ENCODE peak calls at places on chromosome 2, in five cellular contexts. G, X, Q, E and Z are unnamed samples.

GRCh38 chr2:83364264-83364663 is 1094.8 kb downstream of the SUCLG1 start:
- DNase-seq in G (no peak), X (peak), Q (no peak), E (no peak), Z (no peak)

GRCh38 chr2:168758970-168759820 is 43.2 kb upstream of the NOSTRIN start:
- DNase-seq in G (no peak), X (peak), Q (no peak), E (peak), Z (peak)

GRCh38 chr2:189515264-189515663 is 65.3 kb downstream of the SLC40A1 start:
- DNase-seq in G (no peak), X (no peak), Q (no peak), E (no peak), Z (no peak)

GRCh38 chr2:191481305-191482075 is 196.4 kb upstream of the NABP1 start:
- DNase-seq in G (no peak), X (no peak), Q (no peak), E (no peak), Z (no peak)

GRCh38 chr2:120992791-120993555 is 257.3 kb downstream of the GLI2 start:
- DNase-seq in G (no peak), X (no peak), Q (no peak), E (no peak), Z (no peak)

GRCh38 chr2:45120546-45120945 is 111.3 kb upstream of the SIX2 start:
- DNase-seq in G (no peak), X (peak), Q (no peak), E (no peak), Z (no peak)

GRCh38 chr2:134124047-134124753 is 129.7 kb upstream of the MGAT5 start:
- DNase-seq in G (no peak), X (no peak), Q (no peak), E (no peak), Z (no peak)

GRCh38 chr2:100819365-100820345 is at the start of gene NPAS2:
- DNase-seq in G (peak), X (peak), Q (peak), E (no peak), Z (peak)

GRCh38 chr2:54360055-54360792 is 95.9 kb upstream of the SPTBN1 start:
- DNase-seq in G (no peak), X (no peak), Q (no peak), E (no peak), Z (no peak)

GRCh38 chr2:70918016-70918415 is 17.7 kb upstream of the ATP6V1B1 start:
- DNase-seq in G (no peak), X (no peak), Q (no peak), E (no peak), Z (no peak)

GRCh38 chr2:70094978-70095832 is 7.9 kb downstream of the PCBP1 start:
- DNase-seq in G (peak), X (peak), Q (peak), E (no peak), Z (no peak)

GRCh38 chr2:75003276-75003675 is 44.8 kb downstream of the POLE4 start:
- DNase-seq in G (no peak), X (no peak), Q (no peak), E (no peak), Z (no peak)

GRCh38 chr2:96764253-96764637 is 3.5 kb downstream of the CNNM4 start:
- DNase-seq in G (no peak), X (peak), Q (no peak), E (no peak), Z (no peak)

GRCh38 chr2:235793163-235793752 is 299.4 kb downstream of the AGAP1 start:
- DNase-seq in G (no peak), X (peak), Q (peak), E (no peak), Z (no peak)

GRCh38 chr2:158997037-158997785 is 28.8 kb downstream of the TANC1 start:
- DNase-seq in G (no peak), X (no peak), Q (no peak), E (no peak), Z (no peak)

GRCh38 chr2:113985554-113986397 is 95.9 kb downstream of the ACTR3 start:
- DNase-seq in G (no peak), X (no peak), Q (no peak), E (no peak), Z (no peak)

GRCh38 chr2:184598313-184599053 is at the start of gene ZNF804A:
- DNase-seq in G (peak), X (peak), Q (peak), E (no peak), Z (no peak)

GRCh38 chr2:235669269-235669831 is 175.5 kb downstream of the AGAP1 start:
- DNase-seq in G (peak), X (peak), Q (peak), E (no peak), Z (peak)

GRCh38 chr2:26526589-26526988 is 48.7 kb upstream of the OTOF start:
- DNase-seq in G (no peak), X (peak), Q (no peak), E (no peak), Z (no peak)

GRCh38 chr2:26752636-26753035 is 11.4 kb upstream of the SLC35F6 start:
- DNase-seq in G (no peak), X (no peak), Q (peak), E (no peak), Z (no peak)

GRCh38 chr2:197888322-197888721 is 83.9 kb downstream of the PLCL1 start:
- DNase-seq in G (no peak), X (no peak), Q (no peak), E (no peak), Z (no peak)

GRCh38 chr2:196783431-196784094 is 15.9 kb downstream of the GTF3C3 start:
- DNase-seq in G (no peak), X (peak), Q (peak), E (no peak), Z (no peak)

GRCh38 chr2:28021898-28022297 is 131.4 kb downstream of the BABAM2 start:
- DNase-seq in G (no peak), X (no peak), Q (no peak), E (no peak), Z (no peak)
- H3K4me3 ChIP-seq in G (no peak), X (no peak), Q (no peak), E (no peak), Z (no peak)

DNA sequence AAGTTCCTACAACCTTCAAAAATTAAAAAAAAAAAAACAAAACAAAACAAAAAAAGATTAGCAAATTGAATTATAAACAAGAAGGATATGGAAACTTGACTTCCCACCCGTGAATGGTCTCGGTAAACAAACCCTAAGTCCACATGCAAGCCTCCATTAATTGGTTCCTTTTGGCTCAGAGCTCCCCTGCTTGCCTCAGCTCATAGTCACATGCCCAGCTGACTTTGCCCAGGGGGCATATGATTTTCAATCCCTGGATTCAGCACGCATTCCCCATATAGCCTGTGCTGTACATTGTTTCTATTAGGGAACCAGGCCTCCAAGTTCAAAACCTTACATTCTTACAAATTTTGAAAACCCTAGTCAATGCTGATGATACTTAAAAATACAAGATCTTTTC is 95.0 kb downstream of the PID1 start:
- DNase-seq in G (no peak), X (no peak), Q (no peak), E (no peak), Z (no peak)
- H3K4me3 ChIP-seq in G (no peak), X (no peak), Q (no peak), E (no peak), Z (no peak)

GRCh38 chr2:144517825-144518699 is 1.9 kb downstream of the ZEB2 start:
- DNase-seq in G (no peak), X (peak), Q (no peak), E (no peak), Z (no peak)

GRCh38 chr2:144518744-144519596 is 949 bp downstream of the ZEB2 start:
- DNase-seq in G (no peak), X (no peak), Q (no peak), E (no peak), Z (no peak)

GRCh38 chr2:144519934-144520717 is at the start of gene ZEB2:
- DNase-seq in G (peak), X (peak), Q (peak), E (no peak), Z (no peak)

GRCh38 chr2:144520718-144521487 is 984 bp upstream of the ZEB2 start:
- DNase-seq in G (no peak), X (no peak), Q (no peak), E (no peak), Z (no peak)

DNA sequence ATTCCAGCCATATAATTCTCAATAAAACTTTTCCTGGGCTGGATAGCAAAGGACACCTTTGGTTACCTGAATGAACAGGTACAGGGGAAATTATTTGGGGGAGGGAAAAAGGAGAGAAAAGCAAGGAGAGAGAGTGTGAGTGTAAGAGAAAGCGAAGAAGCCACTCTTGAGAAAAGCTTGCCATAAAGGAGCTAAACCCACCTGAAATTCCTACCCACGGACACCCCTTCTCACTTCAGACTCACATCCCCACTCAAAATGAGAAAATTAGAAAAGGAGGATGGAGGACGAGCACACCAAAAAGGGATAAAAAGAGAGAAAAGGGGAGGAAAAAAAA is 354 bp downstream of the ZEB2 start:
- DNase-seq in G (no peak), X (no peak), Q (no peak), E (no peak), Z (no peak)
- H3K4me3 ChIP-seq in G (peak), X (peak), Q (peak), E (peak), Z (no peak)

DNA sequence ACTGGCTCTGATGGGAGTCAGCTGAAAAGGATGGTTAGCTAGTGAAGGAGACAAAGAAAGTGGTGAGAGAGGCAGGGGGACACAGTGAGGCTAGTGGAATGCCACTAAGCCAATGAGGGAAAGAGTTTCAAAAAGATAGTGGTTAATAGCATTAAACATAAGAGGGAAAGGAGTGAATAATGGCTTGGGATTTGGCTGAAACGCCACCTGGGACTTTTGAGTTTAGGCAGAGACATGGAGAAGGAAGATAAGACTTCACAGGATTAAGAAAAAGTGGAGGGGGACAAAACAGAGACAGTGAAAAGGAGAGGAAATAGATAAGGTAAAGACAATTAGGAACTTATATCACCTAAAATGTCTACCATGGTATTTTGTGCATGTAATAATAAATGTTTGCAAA is 6.9 kb downstream of the CD28 start:
- DNase-seq in G (no peak), X (no peak), Q (no peak), E (no peak), Z (no peak)
- H3K4me3 ChIP-seq in G (no peak), X (no peak), Q (no peak), E (no peak), Z (no peak)